ENCODE peak calls at places on chromosomes 6 and 20, in seven cellular contexts. N, W, U, F, V, Z and A are unnamed samples.

GRCh38 chr6:33983109-33983475 is 162.8 kb downstream of the GRM4 start:
- DNase-seq in N (no peak), W (no peak), U (no peak), F (peak), V (peak), Z (no peak), A (no peak)

GRCh38 chr6:119209452-119210205 is 131.2 kb upstream of the FAM184A start:
- DNase-seq in N (no peak), W (no peak), U (no peak), F (peak), V (no peak), Z (peak), A (no peak)

GRCh38 chr6:131159578-131159977 is 24.3 kb downstream of the AKAP7 start:
- DNase-seq in N (no peak), W (peak), U (no peak), F (peak), V (no peak), Z (peak), A (peak)

GRCh38 chr20:709864-710761 is 34.5 kb upstream of the SCRT2 start:
- DNase-seq in N (peak), W (no peak), U (no peak), F (no peak), V (no peak), Z (no peak), A (no peak)

GRCh38 chr6:35497571-35498406 is 910 bp upstream of the TEAD3 start:
- DNase-seq in N (peak), W (no peak), U (no peak), F (peak), V (peak), Z (peak), A (peak)

GRCh38 chr20:20664795-20665194 is 47.6 kb downstream of the RALGAPA2 start:
- DNase-seq in N (no peak), W (no peak), U (no peak), F (no peak), V (peak), Z (peak), A (peak)

GRCh38 chr6:43608310-43608763 is 20.7 kb downstream of the GTPBP2 start:
- DNase-seq in N (peak), W (no peak), U (no peak), F (peak), V (peak), Z (peak), A (peak)

GRCh38 chr6:49003348-49003747 is 459.7 kb downstream of the MMUT start:
- DNase-seq in N (no peak), W (no peak), U (no peak), F (no peak), V (no peak), Z (no peak), A (no peak)

GRCh38 chr20:57410398-57411323 is 19.5 kb downstream of the RBM38 start:
- DNase-seq in N (no peak), W (no peak), U (no peak), F (no peak), V (no peak), Z (no peak), A (no peak)

DNA sequence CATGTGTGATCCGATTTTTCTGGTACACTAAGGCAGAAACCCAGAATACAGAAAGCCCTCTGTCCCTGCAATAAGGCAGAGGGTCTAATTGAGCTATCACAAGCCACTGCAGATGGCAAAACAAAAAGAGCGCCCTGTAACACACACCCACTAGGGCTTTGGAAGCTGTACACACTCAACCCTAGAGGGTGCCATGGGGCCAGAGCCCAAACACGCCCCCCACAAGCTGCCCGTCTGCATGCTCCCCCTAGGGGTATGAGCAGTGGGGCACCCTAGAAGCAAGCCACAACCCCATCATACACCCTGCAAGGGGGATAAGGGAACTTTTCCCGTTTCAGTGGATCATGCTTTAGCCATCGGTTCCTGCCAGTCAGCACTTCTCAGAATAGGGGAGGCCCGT is 62.2 kb upstream of the PDE10A start:
- DNase-seq in N (no peak), W (no peak), U (no peak), F (no peak), V (no peak), Z (no peak), A (no peak)
- TF ChIP-seq CTCF in N (no peak), W (no peak), U (no peak), F (no peak), V (no peak), Z (no peak), A (peak)

GRCh38 chr6:122701666-122702065 is 77.8 kb upstream of the FABP7 start:
- DNase-seq in N (no peak), W (no peak), U (no peak), F (no peak), V (no peak), Z (no peak), A (no peak)
- TF ChIP-seq CTCF in N (no peak), W (no peak), U (no peak), F (no peak), V (no peak), Z (no peak), A (no peak)

GRCh38 chr6:11851405-11851804 is 72.8 kb upstream of the ADTRP start:
- DNase-seq in N (no peak), W (peak), U (no peak), F (peak), V (no peak), Z (peak), A (peak)

GRCh38 chr6:11847515-11848244 is 69.1 kb upstream of the ADTRP start:
- DNase-seq in N (no peak), W (no peak), U (no peak), F (peak), V (no peak), Z (no peak), A (peak)

GRCh38 chr6:11848852-11849731 is 70.5 kb upstream of the ADTRP start:
- DNase-seq in N (no peak), W (peak), U (no peak), F (peak), V (no peak), Z (peak), A (peak)

GRCh38 chr6:11848252-11848651 is 69.6 kb upstream of the ADTRP start:
- DNase-seq in N (no peak), W (no peak), U (no peak), F (peak), V (no peak), Z (no peak), A (no peak)

GRCh38 chr6:11845664-11846577 is 67.3 kb upstream of the ADTRP start:
- DNase-seq in N (no peak), W (no peak), U (no peak), F (no peak), V (no peak), Z (no peak), A (no peak)
- TF ChIP-seq CTCF in N (no peak), W (no peak), U (no peak), F (no peak), V (no peak), Z (no peak), A (no peak)

GRCh38 chr20:62765021-62765420 is 31.3 kb upstream of the MRGBP start:
- DNase-seq in N (peak), W (no peak), U (no peak), F (no peak), V (no peak), Z (no peak), A (no peak)
- TF ChIP-seq CTCF in N (no peak), W (no peak), U (no peak), F (no peak), V (no peak), Z (no peak), A (no peak)

DNA sequence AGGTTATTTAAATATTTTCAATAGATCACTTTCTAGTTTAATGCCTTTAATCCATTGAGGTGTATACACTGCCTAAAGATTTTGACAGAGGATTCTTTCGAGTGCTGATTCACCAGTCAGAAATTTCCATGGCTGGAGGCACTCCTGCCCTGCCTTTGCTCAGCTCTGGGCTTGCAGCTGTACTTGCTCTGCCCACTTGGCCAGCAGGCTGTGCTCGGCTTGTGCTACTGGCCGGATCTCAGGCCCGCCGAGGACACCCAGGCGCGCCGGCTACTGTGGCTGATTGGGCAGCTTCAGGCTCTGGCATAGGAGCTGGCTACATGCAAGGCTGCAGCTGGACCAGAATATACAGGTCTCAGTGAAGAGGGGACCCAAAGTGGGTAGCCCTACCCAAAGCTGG is 675.1 kb upstream of the MMS22L start:
- DNase-seq in N (peak), W (no peak), U (no peak), F (no peak), V (no peak), Z (no peak), A (no peak)
- TF ChIP-seq CTCF in N (no peak), W (no peak), U (no peak), F (no peak), V (no peak), Z (no peak), A (no peak)

DNA sequence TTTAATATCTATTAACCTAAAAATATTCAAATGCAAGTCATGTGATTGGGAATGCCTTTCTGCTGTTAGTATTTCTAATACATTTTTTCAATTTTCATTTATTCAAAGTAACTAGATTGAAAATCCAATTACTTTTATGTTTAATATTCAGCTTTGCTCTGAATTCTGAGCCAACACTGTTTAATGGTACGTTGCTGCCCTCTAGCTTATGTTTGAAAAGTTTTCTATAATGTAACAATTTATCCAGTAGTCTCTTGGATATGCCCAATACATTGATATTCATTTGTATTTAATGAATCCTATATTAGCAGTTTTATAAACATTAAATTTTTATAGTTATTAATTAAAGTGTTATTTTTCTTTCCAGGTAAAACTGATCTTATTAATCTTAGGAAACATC is 47.4 kb downstream of the LGSN start:
- DNase-seq in N (no peak), W (no peak), U (no peak), F (peak), V (peak), Z (peak), A (no peak)
- TF ChIP-seq CTCF in N (peak), W (no peak), U (no peak), F (peak), V (peak), Z (no peak), A (no peak)

GRCh38 chr6:38871745-38872568 is 156.8 kb downstream of the DNAH8 start:
- DNase-seq in N (peak), W (no peak), U (no peak), F (peak), V (peak), Z (peak), A (peak)
- TF ChIP-seq CTCF in N (peak), W (peak), U (peak), F (peak), V (peak), Z (peak), A (peak)

GRCh38 chr6:166712554-166713228 is 85.6 kb upstream of the RPS6KA2 start:
- DNase-seq in N (no peak), W (no peak), U (no peak), F (no peak), V (no peak), Z (no peak), A (no peak)
- TF ChIP-seq CTCF in N (no peak), W (no peak), U (no peak), F (no peak), V (peak), Z (no peak), A (no peak)